ENCODE peak calls at places on chromosomes 11 and 22, in four cellular contexts. H, P, U and D are unnamed samples.

GRCh38 chr11:62921573-62922188 is 518 bp upstream of the CHRM1 start:
- DNase-seq in P (no peak), H (no peak), U (no peak), D (no peak)

GRCh38 chr11:128417607-128418324 is 169.6 kb downstream of the ETS1 start:
- DNase-seq in U (no peak), H (peak; percentile 7), P (no peak), D (peak; percentile 89)

GRCh38 chr11:130308925-130309324 is 5.8 kb downstream of the ZBTB44 start:
- DNase-seq in P (no peak), H (no peak), U (no peak), D (no peak)

GRCh38 chr11:120073196-120073595 is 64.7 kb downstream of the TRIM29 start:
- DNase-seq in P (peak; percentile 23), U (no peak), H (no peak), D (no peak)

GRCh38 chr11:113505541-113506375 is 30.6 kb upstream of the DRD2 start:
- DNase-seq in U (no peak), H (peak; percentile 91), P (peak; percentile 71), D (peak; percentile 25)

GRCh38 chr22:36325163-36326031 is 62.4 kb downstream of the MYH9 start:
- DNase-seq in H (no peak), P (no peak), U (no peak), D (peak; percentile 93)

GRCh38 chr11:110177057-110177397 is 83.8 kb downstream of the ZC3H12C start:
- DNase-seq in U (no peak), H (no peak), P (no peak), D (no peak)

GRCh38 chr11:111123463-111124398 is 121.8 kb upstream of the POU2AF2 start:
- DNase-seq in P (no peak), H (peak; percentile 46), U (no peak), D (no peak)

GRCh38 chr11:65366340-65366773 is 11.8 kb downstream of the TIGD3 start:
- DNase-seq in H (peak; percentile 86), P (peak; percentile 78), U (peak; percentile 89), D (peak; percentile 55)